ENCODE peak calls at places on chromosomes 2 and 18, in five cellular contexts. Z is heart left ventricle, K is breast epithelium, U is stomach, Q is GM12892. A is an unnamed sample.
A peak's percentile ranks its signal among the peaks of the same experiment; 100 is the strongest.

GRCh38 chr2:191885650-191886049 is 38.8 kb upstream of the CAVIN2 start:
- DNase-seq in Z (no peak), K (no peak), U (no peak), Q (no peak), A (no peak)

GRCh38 chr2:101200714-101201113 is 49.5 kb upstream of the TBC1D8 start:
- DNase-seq in Z (no peak), K (no peak), U (no peak), Q (no peak), A (no peak)

GRCh38 chr2:110741491-110741980 is 9.2 kb downstream of the ACOXL start:
- DNase-seq in Z (no peak), K (no peak), U (no peak), Q (no peak), A (no peak)

GRCh38 chr2:231613054-231613654 is 20.5 kb downstream of the TEX44 start:
- DNase-seq in Z (peak; percentile 46), K (no peak), U (no peak), Q (no peak), A (no peak)

GRCh38 chr18:50644807-50645206 is 84.9 kb downstream of the MAPK4 start:
- DNase-seq in Z (no peak), K (no peak), U (no peak), Q (no peak), A (peak; percentile 6)

GRCh38 chr2:69559696-69560482 is 83.7 kb downstream of the AAK1 start:
- DNase-seq in Z (no peak), K (no peak), U (no peak), Q (no peak), A (no peak)

GRCh38 chr2:69499966-69500365 is 62.7 kb upstream of the NFU1 start:
- DNase-seq in Z (no peak), K (no peak), U (no peak), Q (no peak), A (no peak)

GRCh38 chr2:8515864-8516533 is 165.9 kb upstream of the ID2 start:
- DNase-seq in Z (no peak), K (no peak), U (no peak), Q (peak; percentile 38), A (no peak)

GRCh38 chr2:7014201-7014640 is 97.0 kb downstream of the RNF144A start:
- DNase-seq in Z (no peak), K (no peak), U (no peak), Q (no peak), A (no peak)

GRCh38 chr2:120219291-120219690 is 3.9 kb downstream of the TMEM185B start:
- DNase-seq in Z (no peak), K (peak; percentile 10), U (no peak), Q (no peak), A (no peak)

GRCh38 chr2:70123051-70123828 is 36.0 kb downstream of the PCBP1 start:
- DNase-seq in Z (peak; percentile 67), K (no peak), U (peak; percentile 66), Q (no peak), A (no peak)

GRCh38 chr2:139790807-139791206 is 1010.6 kb upstream of the NXPH2 start:
- DNase-seq in Z (no peak), K (no peak), U (no peak), Q (no peak), A (no peak)

GRCh38 chr2:28137221-28137620 is 246.7 kb downstream of the BABAM2 start:
- DNase-seq in Z (peak; percentile 37), K (no peak), U (no peak), Q (no peak), A (no peak)

GRCh38 chr18:61209802-61210201 is 123.4 kb upstream of the CDH20 start:
- DNase-seq in Z (no peak), K (no peak), U (no peak), Q (no peak), A (no peak)

GRCh38 chr2:118016911-118017310 is 3.0 kb upstream of the CCDC93 start:
- DNase-seq in Z (no peak), K (no peak), U (no peak), Q (no peak), A (no peak)

GRCh38 chr2:36965196-36965595 is 1.1 kb downstream of the STRN start:
- DNase-seq in Z (no peak), K (no peak), U (no peak), Q (no peak), A (no peak)

GRCh38 chr2:235026649-235027557 is 75.1 kb downstream of the SH3BP4 start:
- DNase-seq in Z (peak; percentile 78), K (peak; percentile 95), U (peak; percentile 96), Q (no peak), A (peak; percentile 51)

GRCh38 chr2:16972276-16972675 is 306.6 kb upstream of the CYRIA start:
- DNase-seq in Z (no peak), K (no peak), U (no peak), Q (no peak), A (no peak)

GRCh38 chr2:181234429-181235410 is 222.5 kb upstream of the ITGA4 start:
- DNase-seq in Z (no peak), K (no peak), U (no peak), Q (no peak), A (no peak)

GRCh38 chr2:231223001-231223375 is 24.6 kb downstream of the ARMC9 start:
- DNase-seq in Z (no peak), K (no peak), U (no peak), Q (no peak), A (no peak)

GRCh38 chr2:36545871-36546416 is 52.0 kb downstream of the FEZ2 start:
- DNase-seq in Z (no peak), K (no peak), U (no peak), Q (no peak), A (no peak)

GRCh38 chr18:55001625-55002024 is 42.4 kb upstream of the CCDC68 start:
- DNase-seq in Z (no peak), K (no peak), U (no peak), Q (no peak), A (no peak)

GRCh38 chr2:235264121-235264493 is 229.7 kb upstream of the AGAP1 start:
- DNase-seq in Z (no peak), K (no peak), U (no peak), Q (no peak), A (no peak)

GRCh38 chr18:3162181-3162580 is 57.6 kb downstream of the MYOM1 start:
- DNase-seq in Z (no peak), K (no peak), U (peak; percentile 46), Q (no peak), A (no peak)

GRCh38 chr2:164464376-164464775 is 156.9 kb downstream of the GRB14 start:
- DNase-seq in Z (no peak), K (no peak), U (no peak), Q (no peak), A (no peak)

GRCh38 chr18:33355263-33355662 is 85.3 kb downstream of the CCDC178 start:
- DNase-seq in Z (no peak), K (no peak), U (no peak), Q (no peak), A (no peak)

GRCh38 chr2:1538663-1539062 is 125.4 kb downstream of the TPO start:
- DNase-seq in Z (no peak), K (no peak), U (no peak), Q (no peak), A (no peak)

GRCh38 chr2:234961784-234962183 is 10.0 kb downstream of the SH3BP4 start:
- DNase-seq in Z (no peak), K (peak; percentile 1), U (no peak), Q (no peak), A (no peak)

GRCh38 chr18:36828630-36829361 is at the start of the genes KIAA1328 and TPGS2:
- DNase-seq in Z (peak; percentile 90), K (peak; percentile 83), U (peak; percentile 86), Q (peak; percentile 85), A (peak; percentile 69)
- TF ChIP-seq POLR2A in Z (no peak), K (no peak), U (no peak), Q (peak; percentile 76), A (peak; percentile 36)

GRCh38 chr2:168245074-168245825 is 2.1 kb downstream of the STK39 start:
- DNase-seq in Z (no peak), K (no peak), U (no peak), Q (no peak), A (no peak)

GRCh38 chr2:168247341-168248305 is at the start of gene STK39:
- DNase-seq in Z (peak; percentile 81), K (peak; percentile 65), U (peak; percentile 80), Q (peak; percentile 55), A (peak; percentile 80)

GRCh38 chr2:168246072-168246482 is 1.3 kb downstream of the STK39 start:
- DNase-seq in Z (no peak), K (no peak), U (no peak), Q (no peak), A (no peak)

GRCh38 chr2:168244318-168244717 is 3.1 kb downstream of the STK39 start:
- DNase-seq in Z (peak; percentile 35), K (no peak), U (peak; percentile 52), Q (no peak), A (no peak)

GRCh38 chr2:168246483-168247340 is 683 bp downstream of the STK39 start:
- DNase-seq in Z (peak; percentile 82), K (peak; percentile 72), U (peak; percentile 87), Q (peak; percentile 28), A (peak; percentile 60)
- TF ChIP-seq POLR2A in Z (no peak), K (no peak), U (no peak), Q (no peak), A (peak; percentile 4)

GRCh38 chr18:62524443-62525200 is 1.8 kb downstream of the ZCCHC2 start:
- DNase-seq in Z (peak; percentile 66), K (peak; percentile 66), U (peak; percentile 73), Q (peak; percentile 37), A (no peak)
- TF ChIP-seq POLR2A in Z (no peak), K (peak; percentile 47), U (peak; percentile 20), Q (no peak), A (no peak)

GRCh38 chr2:207625014-207625755 is at the start of gene METTL21A:
- DNase-seq in Z (peak; percentile 92), K (peak; percentile 60), U (peak; percentile 92), Q (peak; percentile 87), A (peak; percentile 88)
- TF ChIP-seq POLR2A in Z (peak; percentile 25), K (no peak), U (no peak), Q (peak; percentile 76), A (peak; percentile 75)

GRCh38 chr18:48732767-48733424 is 194.1 kb downstream of the CTIF start:
- DNase-seq in Z (no peak), K (no peak), U (no peak), Q (peak; percentile 55), A (no peak)
- TF ChIP-seq POLR2A in Z (no peak), K (no peak), U (no peak), Q (no peak), A (no peak)

DNA sequence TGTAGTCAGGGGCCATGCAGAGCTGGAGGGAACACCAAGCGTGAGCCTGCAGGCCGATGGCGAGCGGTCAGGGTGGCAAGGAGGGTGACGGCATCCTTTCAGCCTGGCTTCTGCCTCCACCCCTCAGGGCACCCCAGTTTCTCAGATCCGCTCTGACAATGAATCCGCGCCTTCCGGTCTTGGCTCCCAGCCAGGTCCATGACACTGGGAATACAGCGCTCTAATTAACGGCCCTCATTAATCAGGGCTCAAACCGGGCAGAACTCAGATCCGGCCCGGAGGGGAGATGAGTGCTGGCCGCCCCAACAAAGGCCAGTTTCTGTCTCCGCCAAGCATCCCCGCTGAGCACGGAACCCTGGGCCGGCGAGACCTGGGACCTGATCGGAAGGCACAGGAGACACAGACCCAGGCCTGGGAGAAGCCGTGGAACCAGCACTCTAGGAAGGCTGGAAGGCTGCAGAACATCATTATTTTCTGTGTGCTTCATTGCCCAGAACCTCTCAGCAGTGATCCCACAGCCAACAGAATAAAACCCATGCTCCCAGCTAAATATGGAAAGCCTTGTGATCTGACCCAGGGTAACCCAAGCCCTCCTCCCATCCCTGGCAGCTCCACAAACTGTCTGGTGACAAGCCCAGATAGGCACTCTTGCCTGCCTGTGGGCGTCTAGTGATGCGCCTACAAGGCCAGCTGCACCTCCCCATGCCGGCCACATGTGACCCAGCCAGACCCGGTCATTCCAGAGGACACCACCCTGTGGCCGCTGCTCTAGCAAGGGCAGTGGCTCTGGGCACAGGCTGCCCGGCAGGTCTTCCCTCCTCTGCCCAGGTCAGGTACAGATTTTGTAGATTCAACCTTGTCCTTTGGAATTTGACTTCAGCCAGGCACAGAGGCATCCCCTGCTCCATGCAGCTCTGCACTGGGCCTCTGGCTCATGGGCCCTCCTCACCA is 438.7 kb upstream of the MYT1L start:
- DNase-seq in Z (peak; percentile 89), K (no peak), U (no peak), Q (no peak), A (no peak)
- TF ChIP-seq POLR2A in Z (no peak), K (no peak), U (no peak), Q (no peak), A (no peak)